ENCODE peak calls at places on chromosome 6, in five cellular contexts. K is K562, F is HepG2, L is IMR-90, M is GM12878. X is an unnamed sample.

GRCh38 chr6:3540980-3541379 is 84.1 kb upstream of the SLC22A23 start:
- DNase-seq in K (no peak), F (no peak), L (no peak), M (no peak), X (no peak)

GRCh38 chr6:125149256-125150144 is 4.1 kb upstream of the TPD52L1 start:
- DNase-seq in K (no peak), F (no peak), L (peak), M (no peak), X (no peak)

GRCh38 chr6:53398541-53399344 is 50.0 kb upstream of the ELOVL5 start:
- DNase-seq in K (no peak), F (no peak), L (peak), M (no peak), X (no peak)

GRCh38 chr6:10144772-10145171 is 270.1 kb downstream of the TFAP2A start:
- DNase-seq in K (no peak), F (no peak), L (no peak), M (no peak), X (no peak)

GRCh38 chr6:108621117-108621516 is 60.4 kb downstream of the FOXO3 start:
- DNase-seq in K (no peak), F (no peak), L (peak), M (no peak), X (no peak)

GRCh38 chr6:119323478-119323877 is 26.1 kb downstream of the MAN1A1 start:
- DNase-seq in K (no peak), F (no peak), L (no peak), M (no peak), X (no peak)

GRCh38 chr6:166307981-166308768 is at the start of gene PRR18:
- DNase-seq in K (no peak), F (no peak), L (no peak), M (peak), X (peak)

GRCh38 chr6:48962041-48962440 is 501.0 kb downstream of the MMUT start:
- DNase-seq in K (no peak), F (no peak), L (no peak), M (no peak), X (no peak)

GRCh38 chr6:126444874-126445273 is 105.0 kb downstream of the CENPW start:
- DNase-seq in K (no peak), F (no peak), L (peak), M (no peak), X (no peak)

GRCh38 chr6:51108563-51109234 is 290.0 kb downstream of the TFAP2B start:
- DNase-seq in K (no peak), F (no peak), L (no peak), M (no peak), X (no peak)

GRCh38 chr6:92820531-92820930 is 598.8 kb downstream of the EPHA7 start:
- DNase-seq in K (no peak), F (no peak), L (no peak), M (no peak), X (no peak)

GRCh38 chr6:159941286-159942113 is 27.4 kb upstream of the IGF2R start:
- DNase-seq in K (no peak), F (peak), L (peak), M (peak), X (peak)

GRCh38 chr6:1031671-1032070 is 280.2 kb upstream of the FOXQ1 start:
- DNase-seq in K (no peak), F (no peak), L (no peak), M (no peak), X (no peak)

GRCh38 chr6:5388319-5388718 is 127.0 kb downstream of the FARS2 start:
- DNase-seq in K (no peak), F (no peak), L (no peak), M (no peak), X (no peak)

GRCh38 chr6:107971181-107971580 is 13.2 kb upstream of the SEC63 start:
- DNase-seq in K (no peak), F (no peak), L (no peak), M (no peak), X (no peak)

GRCh38 chr6:170480045-170480714 is 72.9 kb downstream of the PSMB1 start:
- DNase-seq in K (no peak), F (no peak), L (peak), M (no peak), X (no peak)

GRCh38 chr6:131868836-131869235 is 61.0 kb downstream of the ENPP1 start:
- DNase-seq in K (no peak), F (no peak), L (peak), M (no peak), X (no peak)

GRCh38 chr6:36427781-36428345 is 14.8 kb downstream of the PXT1 start:
- DNase-seq in K (no peak), F (no peak), L (peak), M (no peak), X (no peak)

GRCh38 chr6:149318581-149319286 is 1.2 kb downstream of the TAB2 start:
- DNase-seq in K (no peak), F (peak), L (no peak), M (no peak), X (peak)

GRCh38 chr6:55822815-55823214 is 52.6 kb downstream of the BMP5 start:
- DNase-seq in K (no peak), F (no peak), L (peak), M (no peak), X (no peak)

GRCh38 chr6:24107294-24107693 is 18.7 kb upstream of the NRSN1 start:
- DNase-seq in K (no peak), F (no peak), L (no peak), M (no peak), X (no peak)

GRCh38 chr6:140744648-140745320 is 1370.3 kb upstream of the CITED2 start:
- DNase-seq in K (no peak), F (no peak), L (peak), M (no peak), X (no peak)

GRCh38 chr6:56047931-56048520 is 172.6 kb upstream of the BMP5 start:
- DNase-seq in K (no peak), F (no peak), L (no peak), M (no peak), X (no peak)

DNA sequence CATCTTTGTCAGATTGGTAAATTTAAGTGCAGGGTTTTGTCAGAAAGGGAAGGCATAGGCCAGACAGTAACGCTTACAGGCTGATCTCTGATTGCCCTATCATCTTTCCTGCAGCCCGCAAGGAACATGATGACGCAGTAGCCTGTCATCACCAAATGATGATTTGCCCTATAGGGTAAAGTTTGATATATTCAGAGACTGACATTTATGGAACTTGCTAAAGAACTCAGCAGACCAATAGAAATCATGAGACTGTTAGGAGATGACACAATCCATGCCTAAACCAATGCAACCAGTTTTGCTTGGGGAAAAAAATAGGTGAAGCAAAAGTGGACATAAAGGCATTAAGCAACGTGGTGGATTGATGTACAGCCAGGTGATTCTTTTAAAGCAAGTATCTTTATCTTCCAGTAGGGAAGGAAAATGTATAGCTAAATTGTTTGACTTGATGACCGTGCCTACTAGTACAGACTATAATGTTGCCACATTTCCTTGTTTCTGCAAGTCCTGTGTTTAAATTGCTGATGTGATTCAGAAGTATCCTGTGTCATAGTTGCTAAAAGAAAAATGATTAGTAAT is 2.4 kb downstream of the NUS1 start:
- DNase-seq in K (peak), F (no peak), L (peak), M (no peak), X (no peak)
- TF ChIP-seq MXI1 in K (no peak), F (no peak), L (no peak), M (no peak), X (no peak)

GRCh38 chr6:11920566-11920965 is 91.5 kb upstream of the HIVEP1 start:
- DNase-seq in K (no peak), F (no peak), L (no peak), M (no peak), X (no peak)

GRCh38 chr6:11919771-11920440 is 92.2 kb upstream of the HIVEP1 start:
- DNase-seq in K (no peak), F (no peak), L (no peak), M (no peak), X (no peak)

GRCh38 chr6:11918021-11918738 is 93.9 kb upstream of the HIVEP1 start:
- DNase-seq in K (no peak), F (no peak), L (peak), M (no peak), X (peak)

GRCh38 chr6:11921017-11921438 is 91.1 kb upstream of the HIVEP1 start:
- DNase-seq in K (peak), F (no peak), L (peak), M (no peak), X (no peak)

GRCh38 chr6:11918739-11919605 is 93.1 kb upstream of the HIVEP1 start:
- DNase-seq in K (peak), F (no peak), L (peak), M (no peak), X (no peak)
- TF ChIP-seq MXI1 in K (no peak), F (no peak), L (no peak), M (no peak), X (no peak)

DNA sequence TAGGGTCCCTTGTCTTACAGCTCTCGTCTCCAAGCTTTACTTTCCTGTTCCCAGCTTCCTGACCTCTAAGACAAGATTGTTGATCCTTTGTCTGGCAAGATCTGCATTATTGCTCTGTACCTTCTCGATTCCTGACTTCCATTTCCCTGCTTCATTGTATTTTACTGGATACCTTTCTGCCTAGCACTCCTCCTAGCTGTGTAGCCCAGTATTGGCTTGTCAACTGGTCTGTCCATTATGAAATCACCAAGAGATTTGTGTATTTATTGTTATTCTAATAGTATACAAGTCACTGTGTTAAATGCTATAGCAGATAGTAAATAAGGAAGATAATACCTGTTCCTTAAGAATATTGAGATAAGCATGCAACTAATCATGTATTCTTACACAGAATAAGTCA is 305.4 kb downstream of the CDKAL1 start:
- DNase-seq in K (no peak), F (no peak), L (no peak), M (no peak), X (no peak)
- TF ChIP-seq MXI1 in K (no peak), F (no peak), L (no peak), M (no peak), X (no peak)

GRCh38 chr6:151495380-151495779 is 1.6 kb downstream of the CCDC170 start:
- DNase-seq in K (no peak), F (no peak), L (no peak), M (no peak), X (no peak)
- TF ChIP-seq MXI1 in K (no peak), F (no peak), L (no peak), M (no peak), X (no peak)

GRCh38 chr6:30359276-30359675 is 14.3 kb downstream of the RPP21 start:
- DNase-seq in K (no peak), F (no peak), L (no peak), M (no peak), X (no peak)
- TF ChIP-seq MXI1 in K (no peak), F (no peak), L (no peak), M (no peak), X (no peak)

DNA sequence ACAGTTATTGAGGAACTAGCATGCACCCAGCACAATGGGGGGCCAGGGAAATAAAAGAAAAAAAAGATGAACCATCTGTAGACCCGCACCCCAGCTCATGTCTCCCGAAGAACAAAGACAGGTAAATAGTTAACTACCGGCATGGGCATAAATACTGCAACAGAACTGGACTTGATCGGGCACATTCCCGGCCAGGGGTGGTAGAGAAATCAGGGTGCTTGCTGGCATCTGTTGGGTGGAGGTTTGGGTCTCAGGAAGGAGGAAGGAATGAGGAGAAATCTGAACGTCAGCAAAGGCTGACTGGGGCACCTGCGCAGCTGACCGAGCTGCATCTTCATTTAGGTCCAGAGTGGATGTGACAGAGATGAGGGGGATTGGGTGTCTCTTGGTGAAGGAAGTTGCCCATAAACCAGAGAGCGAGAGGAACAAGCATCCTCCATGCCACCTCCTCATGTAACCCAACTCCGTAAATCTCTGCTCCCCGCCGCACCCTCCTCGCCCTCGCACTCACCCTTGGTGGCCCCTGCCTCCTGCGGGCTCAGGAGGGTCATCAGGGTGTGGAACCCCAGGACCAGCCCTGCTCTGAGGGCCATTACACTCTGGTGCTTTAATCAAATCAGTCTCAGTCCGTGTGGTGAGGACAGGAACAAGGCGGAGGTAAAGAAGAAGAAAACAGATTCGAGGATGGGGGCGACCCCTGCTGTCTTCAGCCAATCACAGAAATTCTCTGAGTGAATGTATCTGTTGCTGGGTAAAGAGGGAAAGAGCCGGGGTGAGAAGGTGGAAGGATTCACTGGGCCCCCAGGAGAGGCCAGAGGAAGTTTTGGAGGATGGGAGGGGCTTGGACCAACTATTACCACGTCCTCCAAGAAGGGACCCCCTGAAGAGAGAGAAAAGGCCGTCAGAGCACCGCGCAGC is at the start of gene HLA-DOA:
- DNase-seq in K (peak), F (no peak), L (peak), M (peak), X (peak)
- TF ChIP-seq MXI1 in K (no peak), F (no peak), L (no peak), M (peak), X (no peak)